ENCODE peak calls at places on chromosomes 11 and 22, in six cellular contexts. One of them, this sample, is unnamed.

GRCh38 chr22:45187891-45188290 is 24.2 kb downstream of the NUP50 start:
- DNase-seq in non-pigmented ciliary epithelial cell: no peak
- DNase-seq in stimulated activated CD8-positive, alpha-beta memory T cell treated with anti-CD3 and anti-CD28 coated beads, Interleukin-15, amount 100 ng/mL, for 24 hours: no peak
- DNase-seq in NCI-H2029: no peak
- DNase-seq in EL: no peak
- DNase-seq in CD8-positive, alpha-beta T cell: no peak
- DNase-seq in this sample: no peak

GRCh38 chr11:126526471-126526870 is 171.0 kb downstream of the ST3GAL4 start:
- DNase-seq in non-pigmented ciliary epithelial cell: no peak
- DNase-seq in stimulated activated CD8-positive, alpha-beta memory T cell treated with anti-CD3 and anti-CD28 coated beads, Interleukin-15, amount 100 ng/mL, for 24 hours: no peak
- DNase-seq in NCI-H2029: no peak
- DNase-seq in EL: no peak
- DNase-seq in CD8-positive, alpha-beta T cell: no peak
- DNase-seq in this sample: no peak

GRCh38 chr22:37806409-37807338 is 1.1 kb upstream of the GCAT start:
- DNase-seq in non-pigmented ciliary epithelial cell: no peak
- DNase-seq in stimulated activated CD8-positive, alpha-beta memory T cell treated with anti-CD3 and anti-CD28 coated beads, Interleukin-15, amount 100 ng/mL, for 24 hours: no peak
- DNase-seq in NCI-H2029: no peak
- DNase-seq in EL: peak; percentile 68
- DNase-seq in CD8-positive, alpha-beta T cell: no peak
- DNase-seq in this sample: no peak

GRCh38 chr11:66978717-66979116 is 3.6 kb downstream of the C11orf86 start:
- DNase-seq in non-pigmented ciliary epithelial cell: no peak
- DNase-seq in stimulated activated CD8-positive, alpha-beta memory T cell treated with anti-CD3 and anti-CD28 coated beads, Interleukin-15, amount 100 ng/mL, for 24 hours: no peak
- DNase-seq in NCI-H2029: no peak
- DNase-seq in EL: no peak
- DNase-seq in CD8-positive, alpha-beta T cell: no peak
- DNase-seq in this sample: no peak

GRCh38 chr22:19940536-19941364 is 822 bp upstream of the COMT start:
- DNase-seq in non-pigmented ciliary epithelial cell: no peak
- DNase-seq in stimulated activated CD8-positive, alpha-beta memory T cell treated with anti-CD3 and anti-CD28 coated beads, Interleukin-15, amount 100 ng/mL, for 24 hours: no peak
- DNase-seq in NCI-H2029: no peak
- DNase-seq in EL: no peak
- DNase-seq in CD8-positive, alpha-beta T cell: no peak
- DNase-seq in this sample: no peak

GRCh38 chr11:61701298-61701993 is 21.3 kb downstream of the DAGLA start:
- DNase-seq in non-pigmented ciliary epithelial cell: no peak
- DNase-seq in stimulated activated CD8-positive, alpha-beta memory T cell treated with anti-CD3 and anti-CD28 coated beads, Interleukin-15, amount 100 ng/mL, for 24 hours: no peak
- DNase-seq in NCI-H2029: no peak
- DNase-seq in EL: peak; percentile 33
- DNase-seq in CD8-positive, alpha-beta T cell: no peak
- DNase-seq in this sample: no peak

GRCh38 chr22:44402196-44403111 is 89.7 kb upstream of the SHISAL1 start:
- DNase-seq in non-pigmented ciliary epithelial cell: no peak
- DNase-seq in stimulated activated CD8-positive, alpha-beta memory T cell treated with anti-CD3 and anti-CD28 coated beads, Interleukin-15, amount 100 ng/mL, for 24 hours: no peak
- DNase-seq in NCI-H2029: no peak
- DNase-seq in EL: no peak
- DNase-seq in CD8-positive, alpha-beta T cell: no peak
- DNase-seq in this sample: no peak

GRCh38 chr11:66007201-66007634 is 4.6 kb upstream of the CST6 start:
- DNase-seq in non-pigmented ciliary epithelial cell: no peak
- DNase-seq in stimulated activated CD8-positive, alpha-beta memory T cell treated with anti-CD3 and anti-CD28 coated beads, Interleukin-15, amount 100 ng/mL, for 24 hours: no peak
- DNase-seq in NCI-H2029: no peak
- DNase-seq in EL: no peak
- DNase-seq in CD8-positive, alpha-beta T cell: no peak
- DNase-seq in this sample: no peak

GRCh38 chr11:1035577-1036283 is 788 bp downstream of the MUC6 start:
- DNase-seq in non-pigmented ciliary epithelial cell: no peak
- DNase-seq in stimulated activated CD8-positive, alpha-beta memory T cell treated with anti-CD3 and anti-CD28 coated beads, Interleukin-15, amount 100 ng/mL, for 24 hours: no peak
- DNase-seq in NCI-H2029: no peak
- DNase-seq in EL: no peak
- DNase-seq in CD8-positive, alpha-beta T cell: no peak
- DNase-seq in this sample: no peak

GRCh38 chr11:123194308-123195181 is 503 bp downstream of the CLMP start:
- DNase-seq in non-pigmented ciliary epithelial cell: no peak
- DNase-seq in stimulated activated CD8-positive, alpha-beta memory T cell treated with anti-CD3 and anti-CD28 coated beads, Interleukin-15, amount 100 ng/mL, for 24 hours: no peak
- DNase-seq in NCI-H2029: peak; percentile 36
- DNase-seq in EL: peak; percentile 61
- DNase-seq in CD8-positive, alpha-beta T cell: no peak
- DNase-seq in this sample: no peak

GRCh38 chr11:16124390-16124789 is 232.0 kb downstream of the SOX6 start:
- DNase-seq in non-pigmented ciliary epithelial cell: no peak
- DNase-seq in stimulated activated CD8-positive, alpha-beta memory T cell treated with anti-CD3 and anti-CD28 coated beads, Interleukin-15, amount 100 ng/mL, for 24 hours: no peak
- DNase-seq in NCI-H2029: no peak
- DNase-seq in EL: no peak
- DNase-seq in CD8-positive, alpha-beta T cell: no peak
- DNase-seq in this sample: no peak

GRCh38 chr11:46391186-46391577 is 394 bp downstream of the CHRM4 start:
- DNase-seq in non-pigmented ciliary epithelial cell: no peak
- DNase-seq in stimulated activated CD8-positive, alpha-beta memory T cell treated with anti-CD3 and anti-CD28 coated beads, Interleukin-15, amount 100 ng/mL, for 24 hours: no peak
- DNase-seq in NCI-H2029: no peak
- DNase-seq in EL: no peak
- DNase-seq in CD8-positive, alpha-beta T cell: no peak
- DNase-seq in this sample: no peak

GRCh38 chr22:36540867-36541642 is 12.1 kb upstream of the EIF3D start:
- DNase-seq in non-pigmented ciliary epithelial cell: no peak
- DNase-seq in stimulated activated CD8-positive, alpha-beta memory T cell treated with anti-CD3 and anti-CD28 coated beads, Interleukin-15, amount 100 ng/mL, for 24 hours: no peak
- DNase-seq in NCI-H2029: no peak
- DNase-seq in EL: peak; percentile 64
- DNase-seq in CD8-positive, alpha-beta T cell: no peak
- DNase-seq in this sample: no peak

GRCh38 chr11:71330349-71330748 is 78.0 kb upstream of the SHANK2 start:
- DNase-seq in non-pigmented ciliary epithelial cell: no peak
- DNase-seq in stimulated activated CD8-positive, alpha-beta memory T cell treated with anti-CD3 and anti-CD28 coated beads, Interleukin-15, amount 100 ng/mL, for 24 hours: no peak
- DNase-seq in NCI-H2029: no peak
- DNase-seq in EL: no peak
- DNase-seq in CD8-positive, alpha-beta T cell: no peak
- DNase-seq in this sample: no peak

GRCh38 chr11:1650034-1650917 is 20.7 kb downstream of the KRTAP5-5 start:
- DNase-seq in non-pigmented ciliary epithelial cell: no peak
- DNase-seq in stimulated activated CD8-positive, alpha-beta memory T cell treated with anti-CD3 and anti-CD28 coated beads, Interleukin-15, amount 100 ng/mL, for 24 hours: no peak
- DNase-seq in NCI-H2029: peak; percentile 44
- DNase-seq in EL: no peak
- DNase-seq in CD8-positive, alpha-beta T cell: no peak
- DNase-seq in this sample: peak; percentile 8

GRCh38 chr11:65417702-65418430 is 4.7 kb upstream of the NEAT1 start:
- DNase-seq in non-pigmented ciliary epithelial cell: no peak
- DNase-seq in stimulated activated CD8-positive, alpha-beta memory T cell treated with anti-CD3 and anti-CD28 coated beads, Interleukin-15, amount 100 ng/mL, for 24 hours: no peak
- DNase-seq in NCI-H2029: no peak
- DNase-seq in EL: no peak
- DNase-seq in CD8-positive, alpha-beta T cell: peak; percentile 50
- DNase-seq in this sample: no peak

GRCh38 chr11:75858613-75859012 is 43.6 kb downstream of the UVRAG start:
- DNase-seq in non-pigmented ciliary epithelial cell: no peak
- DNase-seq in stimulated activated CD8-positive, alpha-beta memory T cell treated with anti-CD3 and anti-CD28 coated beads, Interleukin-15, amount 100 ng/mL, for 24 hours: no peak
- DNase-seq in NCI-H2029: no peak
- DNase-seq in EL: peak; percentile 54
- DNase-seq in CD8-positive, alpha-beta T cell: no peak
- DNase-seq in this sample: no peak

GRCh38 chr22:48442663-48443062 is 1385.0 kb downstream of the BRD1 start:
- DNase-seq in non-pigmented ciliary epithelial cell: no peak
- DNase-seq in stimulated activated CD8-positive, alpha-beta memory T cell treated with anti-CD3 and anti-CD28 coated beads, Interleukin-15, amount 100 ng/mL, for 24 hours: no peak
- DNase-seq in NCI-H2029: no peak
- DNase-seq in EL: no peak
- DNase-seq in CD8-positive, alpha-beta T cell: no peak
- DNase-seq in this sample: no peak

GRCh38 chr11:124113890-124114289 is 1.4 kb upstream of the VWA5A start:
- DNase-seq in non-pigmented ciliary epithelial cell: no peak
- DNase-seq in stimulated activated CD8-positive, alpha-beta memory T cell treated with anti-CD3 and anti-CD28 coated beads, Interleukin-15, amount 100 ng/mL, for 24 hours: no peak
- DNase-seq in NCI-H2029: no peak
- DNase-seq in EL: no peak
- DNase-seq in CD8-positive, alpha-beta T cell: no peak
- DNase-seq in this sample: peak; percentile 20

GRCh38 chr22:24053481-24054226 is 42.5 kb downstream of the CABIN1 start:
- DNase-seq in non-pigmented ciliary epithelial cell: no peak
- DNase-seq in stimulated activated CD8-positive, alpha-beta memory T cell treated with anti-CD3 and anti-CD28 coated beads, Interleukin-15, amount 100 ng/mL, for 24 hours: no peak
- DNase-seq in NCI-H2029: no peak
- DNase-seq in EL: peak; percentile 49
- DNase-seq in CD8-positive, alpha-beta T cell: no peak
- DNase-seq in this sample: no peak

GRCh38 chr11:31651822-31652221 is 142.3 kb downstream of the ELP4 start:
- DNase-seq in non-pigmented ciliary epithelial cell: no peak
- DNase-seq in stimulated activated CD8-positive, alpha-beta memory T cell treated with anti-CD3 and anti-CD28 coated beads, Interleukin-15, amount 100 ng/mL, for 24 hours: no peak
- DNase-seq in NCI-H2029: no peak
- DNase-seq in EL: no peak
- DNase-seq in CD8-positive, alpha-beta T cell: no peak
- DNase-seq in this sample: no peak

GRCh38 chr22:46788426-46789168 is 26.1 kb downstream of the TBC1D22A start:
- DNase-seq in non-pigmented ciliary epithelial cell: no peak
- DNase-seq in stimulated activated CD8-positive, alpha-beta memory T cell treated with anti-CD3 and anti-CD28 coated beads, Interleukin-15, amount 100 ng/mL, for 24 hours: no peak
- DNase-seq in NCI-H2029: no peak
- DNase-seq in EL: no peak
- DNase-seq in CD8-positive, alpha-beta T cell: no peak
- DNase-seq in this sample: no peak

GRCh38 chr11:73623651-73624050 is 22.7 kb upstream of the PLEKHB1 start:
- DNase-seq in non-pigmented ciliary epithelial cell: no peak
- DNase-seq in stimulated activated CD8-positive, alpha-beta memory T cell treated with anti-CD3 and anti-CD28 coated beads, Interleukin-15, amount 100 ng/mL, for 24 hours: no peak
- DNase-seq in NCI-H2029: no peak
- DNase-seq in EL: no peak
- DNase-seq in CD8-positive, alpha-beta T cell: no peak
- DNase-seq in this sample: no peak